ENCODE peak calls at places on chromosomes 11 and 22, in eight cellular contexts. F is upper lobe of right lung, N is astrocyte of the spinal cord, U is dorsolateral prefrontal cortex, S is cardiac muscle cell, J is GM12865, A is bronchial epithelial cell, Z is HepG2. O is an unnamed sample.

GRCh38 chr11:35714882-35715612 is 52.5 kb downstream of the TRIM44 start:
- DNase-seq in F (no peak), N (peak), U (no peak), S (peak), J (peak), A (peak), Z (no peak), O (no peak)

GRCh38 chr11:26947379-26947844 is 46.5 kb upstream of the FIBIN start:
- DNase-seq in F (no peak), N (peak), U (no peak), S (peak), J (no peak), A (peak), Z (no peak), O (no peak)

GRCh38 chr11:37506516-37506915 is 908.5 kb upstream of the RAG2 start:
- DNase-seq in F (no peak), N (no peak), U (no peak), S (peak), J (no peak), A (no peak), Z (no peak), O (no peak)

GRCh38 chr11:23404225-23405160 is 544.2 kb upstream of the CCDC179 start:
- DNase-seq in F (peak), N (no peak), U (no peak), S (no peak), J (no peak), A (no peak), Z (no peak), O (peak)

GRCh38 chr11:128496684-128497056 is 90.7 kb downstream of the ETS1 start:
- DNase-seq in F (no peak), N (no peak), U (no peak), S (no peak), J (no peak), A (no peak), Z (no peak), O (no peak)

GRCh38 chr11:97739892-97740782 is 1280.6 kb upstream of the CNTN5 start:
- DNase-seq in F (no peak), N (peak), U (no peak), S (peak), J (no peak), A (peak), Z (peak), O (no peak)

GRCh38 chr22:22800716-22801115 is 86.9 kb upstream of the IGLL5 start:
- DNase-seq in F (no peak), N (no peak), U (no peak), S (peak), J (no peak), A (no peak), Z (no peak), O (no peak)

GRCh38 chr11:23947883-23948282 is 549.0 kb upstream of the LUZP2 start:
- DNase-seq in F (no peak), N (no peak), U (no peak), S (no peak), J (no peak), A (no peak), Z (no peak), O (no peak)

GRCh38 chr11:61493832-61494231 is 14.7 kb upstream of the LRRC10B start:
- DNase-seq in F (no peak), N (no peak), U (no peak), S (no peak), J (no peak), A (no peak), Z (no peak), O (no peak)

GRCh38 chr11:61377461-61378160 is 14.8 kb upstream of the TMEM216 start:
- DNase-seq in F (no peak), N (no peak), U (no peak), S (no peak), J (no peak), A (peak), Z (no peak), O (no peak)

GRCh38 chr22:50320671-50321325 is 6.0 kb downstream of the DENND6B start:
- DNase-seq in F (no peak), N (no peak), U (no peak), S (no peak), J (no peak), A (no peak), Z (no peak), O (no peak)

GRCh38 chr11:45336136-45336535 is 50.0 kb upstream of the SYT13 start:
- DNase-seq in F (no peak), N (no peak), U (no peak), S (no peak), J (no peak), A (no peak), Z (no peak), O (no peak)

GRCh38 chr22:44540756-44541670 is 43.0 kb upstream of the RTL6 start:
- DNase-seq in F (peak), N (no peak), U (no peak), S (peak), J (no peak), A (no peak), Z (no peak), O (no peak)

GRCh38 chr22:26893034-26893710 is 235.8 kb downstream of the MIAT start:
- DNase-seq in F (no peak), N (no peak), U (no peak), S (no peak), J (no peak), A (peak), Z (no peak), O (no peak)

GRCh38 chr11:73172992-73173656 is 31.0 kb upstream of the FCHSD2 start:
- DNase-seq in F (no peak), N (no peak), U (no peak), S (no peak), J (no peak), A (no peak), Z (peak), O (no peak)

GRCh38 chr11:35076201-35077100 is 62.5 kb upstream of the CD44 start:
- DNase-seq in F (no peak), N (no peak), U (no peak), S (no peak), J (no peak), A (no peak), Z (no peak), O (no peak)

GRCh38 chr22:19730662-19731360 is 7.5 kb downstream of the GP1BB start:
- DNase-seq in F (peak), N (peak), U (peak), S (peak), J (peak), A (peak), Z (peak), O (no peak)

GRCh38 chr22:27727673-27728451 is 73.7 kb downstream of the MN1 start:
- DNase-seq in F (no peak), N (no peak), U (no peak), S (peak), J (no peak), A (no peak), Z (no peak), O (no peak)

GRCh38 chr11:10770626-10771254 is 19.7 kb downstream of the CTR9 start:
- DNase-seq in F (no peak), N (peak), U (peak), S (peak), J (peak), A (peak), Z (peak), O (no peak)

GRCh38 chr11:81585534-81585933 is 1148.1 kb downstream of the FAM181B start:
- DNase-seq in F (no peak), N (no peak), U (no peak), S (no peak), J (no peak), A (no peak), Z (no peak), O (no peak)

GRCh38 chr11:32613500-32614151 is 30.0 kb downstream of the EIF3M start:
- DNase-seq in F (no peak), N (no peak), U (no peak), S (no peak), J (no peak), A (no peak), Z (peak), O (no peak)

GRCh38 chr11:62725686-62726085 is 1.6 kb downstream of the HNRNPUL2 start:
- DNase-seq in F (no peak), N (no peak), U (no peak), S (no peak), J (no peak), A (peak), Z (peak), O (no peak)

GRCh38 chr11:9601876-9602199 is 28.4 kb downstream of the WEE1 start:
- DNase-seq in F (no peak), N (no peak), U (no peak), S (no peak), J (no peak), A (no peak), Z (no peak), O (no peak)

GRCh38 chr22:41517172-41518047 is 26.9 kb downstream of the POLR3H start:
- DNase-seq in F (no peak), N (peak), U (peak), S (peak), J (peak), A (peak), Z (peak), O (no peak)

GRCh38 chr22:32218470-32218869 is 13.6 kb upstream of the RFPL2 start:
- DNase-seq in F (no peak), N (no peak), U (no peak), S (no peak), J (no peak), A (no peak), Z (no peak), O (no peak)

GRCh38 chr22:39471421-39472141 is 14.8 kb downstream of the MGAT3 start:
- DNase-seq in F (peak), N (peak), U (no peak), S (peak), J (peak), A (peak), Z (no peak), O (no peak)

GRCh38 chr11:111325259-111325658 is 26.9 kb downstream of the POU2AF3 start:
- DNase-seq in F (no peak), N (no peak), U (no peak), S (no peak), J (no peak), A (no peak), Z (no peak), O (no peak)

GRCh38 chr11:35752115-35752514 is 89.5 kb downstream of the TRIM44 start:
- DNase-seq in F (no peak), N (no peak), U (no peak), S (no peak), J (no peak), A (no peak), Z (no peak), O (no peak)

GRCh38 chr22:45007247-45007945 is 2.4 kb downstream of the PHF21B start:
- DNase-seq in F (no peak), N (peak), U (no peak), S (peak), J (no peak), A (no peak), Z (no peak), O (no peak)

GRCh38 chr11:93477684-93478234 is 65.4 kb downstream of the SMCO4 start:
- DNase-seq in F (no peak), N (peak), U (no peak), S (no peak), J (no peak), A (no peak), Z (no peak), O (no peak)

DNA sequence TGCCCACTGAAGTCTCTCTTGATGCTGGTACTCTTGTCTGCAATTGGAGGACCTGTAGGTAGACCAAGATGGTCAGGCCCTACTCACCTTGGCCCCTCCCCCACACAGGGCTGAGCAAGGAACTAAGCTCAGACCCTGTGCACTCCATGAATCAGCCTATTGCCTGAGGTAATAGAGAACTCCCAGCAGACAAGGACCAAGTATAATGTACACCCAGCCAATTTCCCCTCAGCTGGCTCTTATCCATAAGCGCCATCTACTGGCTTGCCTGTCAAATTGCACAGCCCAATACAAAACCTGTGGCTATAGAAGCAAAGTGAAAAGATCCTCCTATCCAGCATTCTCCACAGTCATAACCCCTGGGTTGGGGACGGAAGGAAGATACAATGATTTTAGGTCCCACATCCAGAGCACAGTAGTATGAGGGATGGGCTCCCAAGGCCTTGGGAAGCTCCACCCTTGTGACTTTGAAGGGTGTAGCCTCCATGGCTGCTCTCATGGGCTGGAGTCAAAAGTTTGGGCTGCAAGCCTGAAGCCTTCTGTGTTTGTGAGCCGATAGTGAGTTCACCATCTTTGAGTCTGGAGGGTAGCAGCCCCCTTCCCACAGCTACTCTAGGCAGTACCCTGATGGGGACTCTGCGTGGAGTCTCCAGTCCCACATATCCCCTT is 56.0 kb downstream of the GLYATL2 start:
- DNase-seq in F (no peak), N (peak), U (peak), S (peak), J (peak), A (peak), Z (peak), O (no peak)
- TF ChIP-seq CTCF in F (peak), N (peak), U (peak), S (peak), J (peak), A (peak), Z (peak), O (peak)

GRCh38 chr11:103623933-103624332 is 412.5 kb upstream of the DDI1 start:
- DNase-seq in F (no peak), N (no peak), U (no peak), S (no peak), J (no peak), A (no peak), Z (no peak), O (no peak)

GRCh38 chr11:103619938-103620337 is 416.5 kb upstream of the DDI1 start:
- DNase-seq in F (no peak), N (no peak), U (no peak), S (no peak), J (no peak), A (no peak), Z (no peak), O (no peak)

GRCh38 chr11:103622296-103622695 is 414.1 kb upstream of the DDI1 start:
- DNase-seq in F (no peak), N (no peak), U (no peak), S (no peak), J (no peak), A (no peak), Z (no peak), O (no peak)

GRCh38 chr11:103618532-103618931 is 417.9 kb upstream of the DDI1 start:
- DNase-seq in F (no peak), N (peak), U (no peak), S (peak), J (no peak), A (peak), Z (no peak), O (no peak)

GRCh38 chr11:103619480-103619879 is 417.0 kb upstream of the DDI1 start:
- DNase-seq in F (no peak), N (no peak), U (no peak), S (no peak), J (no peak), A (no peak), Z (no peak), O (no peak)
- TF ChIP-seq CTCF in F (no peak), N (no peak), U (peak), S (peak), J (peak), A (peak), Z (no peak), O (peak)

GRCh38 chr11:112697779-112698178 is 263.4 kb upstream of the NCAM1 start:
- DNase-seq in F (no peak), N (no peak), U (no peak), S (no peak), J (no peak), A (no peak), Z (no peak), O (no peak)
- TF ChIP-seq CTCF in F (no peak), N (no peak), U (no peak), S (no peak), J (peak), A (no peak), Z (no peak), O (peak)

GRCh38 chr11:13289081-13289480 is 11.5 kb downstream of the BMAL1 start:
- DNase-seq in F (no peak), N (peak), U (no peak), S (peak), J (no peak), A (no peak), Z (no peak), O (no peak)
- TF ChIP-seq CTCF in F (no peak), N (peak), U (no peak), S (no peak), J (no peak), A (no peak), Z (no peak), O (peak)

GRCh38 chr11:131038597-131038996 is 122.3 kb upstream of the SNX19 start:
- DNase-seq in F (no peak), N (no peak), U (no peak), S (peak), J (peak), A (peak), Z (no peak), O (no peak)
- TF ChIP-seq CTCF in F (no peak), N (peak), U (no peak), S (peak), J (peak), A (peak), Z (peak), O (peak)

GRCh38 chr11:892106-892505 is 18.5 kb downstream of the CHID1 start:
- DNase-seq in F (no peak), N (no peak), U (no peak), S (no peak), J (no peak), A (no peak), Z (no peak), O (no peak)
- TF ChIP-seq CTCF in F (no peak), N (peak), U (no peak), S (no peak), J (no peak), A (peak), Z (peak), O (peak)

DNA sequence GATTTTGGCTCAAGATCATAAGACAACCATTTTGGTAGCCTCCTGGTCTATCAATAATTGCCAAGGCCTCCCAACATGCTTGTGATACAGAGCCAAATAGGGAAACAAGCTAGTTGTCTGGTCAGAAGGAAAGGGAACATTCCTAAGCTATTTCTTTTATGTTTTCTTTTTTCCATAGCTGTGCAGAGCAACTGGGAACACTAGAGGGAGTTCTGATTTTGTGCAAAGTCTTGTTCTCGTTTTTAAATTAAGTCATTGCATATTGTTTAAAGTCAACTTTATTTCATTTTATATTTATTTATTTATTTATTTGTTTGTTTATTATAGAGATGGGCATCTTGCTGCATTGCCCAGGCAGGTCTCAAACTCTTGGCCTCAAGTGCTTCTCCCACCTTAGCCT is 416.8 kb upstream of the CHORDC1 start:
- DNase-seq in F (no peak), N (peak), U (no peak), S (no peak), J (no peak), A (peak), Z (no peak), O (no peak)
- TF ChIP-seq CTCF in F (peak), N (peak), U (peak), S (no peak), J (no peak), A (peak), Z (no peak), O (peak)